ENCODE peak calls at places on chromosomes 12 and 14, in eight cellular contexts. One of them, this sample, is unnamed.

GRCh38 chr12:38152816-38153736 is 163.5 kb upstream of the ALG10B start:
- DNase-seq in kidney epithelial cell: no peak
- DNase-seq in A673: no peak
- DNase-seq in fibroblast of lung: no peak
- DNase-seq in IMR-90: no peak
- DNase-seq in right lobe of liver: no peak
- DNase-seq in thoracic aorta: no peak
- DNase-seq in GM23338: no peak
- DNase-seq in this sample: no peak

GRCh38 chr12:10861366-10861765 is 12.1 kb upstream of the PRR4 start:
- DNase-seq in kidney epithelial cell: no peak
- DNase-seq in fibroblast of lung: peak
- DNase-seq in A673: no peak
- DNase-seq in GM23338: no peak
- DNase-seq in IMR-90: no peak
- DNase-seq in right lobe of liver: no peak
- DNase-seq in thoracic aorta: no peak
- DNase-seq in this sample: no peak

GRCh38 chr12:16349132-16349463 is 1.7 kb downstream of the MGST1 start:
- DNase-seq in GM23338: peak
- DNase-seq in thoracic aorta: no peak
- DNase-seq in IMR-90: peak
- DNase-seq in right lobe of liver: peak
- DNase-seq in kidney epithelial cell: no peak
- DNase-seq in A673: no peak
- DNase-seq in fibroblast of lung: peak
- DNase-seq in this sample: no peak

GRCh38 chr14:66380143-66380542 is 106.0 kb upstream of the CCDC196 start:
- DNase-seq in IMR-90: no peak
- DNase-seq in GM23338: no peak
- DNase-seq in kidney epithelial cell: no peak
- DNase-seq in right lobe of liver: no peak
- DNase-seq in thoracic aorta: no peak
- DNase-seq in fibroblast of lung: no peak
- DNase-seq in A673: no peak
- DNase-seq in this sample: peak

GRCh38 chr14:79036506-79036905 is 866.3 kb downstream of the NRXN3 start:
- DNase-seq in IMR-90: no peak
- DNase-seq in fibroblast of lung: no peak
- DNase-seq in kidney epithelial cell: no peak
- DNase-seq in thoracic aorta: no peak
- DNase-seq in right lobe of liver: no peak
- DNase-seq in GM23338: no peak
- DNase-seq in A673: no peak
- DNase-seq in this sample: no peak

GRCh38 chr14:100155049-100155621 is 4.3 kb downstream of the DEGS2 start:
- DNase-seq in kidney epithelial cell: no peak
- DNase-seq in A673: peak
- DNase-seq in IMR-90: no peak
- DNase-seq in GM23338: peak
- DNase-seq in fibroblast of lung: no peak
- DNase-seq in right lobe of liver: peak
- DNase-seq in thoracic aorta: no peak
- DNase-seq in this sample: no peak

GRCh38 chr14:22314183-22314820 is 274.7 kb downstream of the DAD1 start:
- DNase-seq in A673: peak
- DNase-seq in right lobe of liver: no peak
- DNase-seq in fibroblast of lung: peak
- DNase-seq in IMR-90: peak
- DNase-seq in GM23338: peak
- DNase-seq in kidney epithelial cell: no peak
- DNase-seq in thoracic aorta: no peak
- DNase-seq in this sample: no peak

GRCh38 chr12:45674583-45674982 is 54.9 kb upstream of the ARID2 start:
- DNase-seq in fibroblast of lung: peak
- DNase-seq in IMR-90: peak
- DNase-seq in thoracic aorta: peak
- DNase-seq in kidney epithelial cell: peak
- DNase-seq in A673: peak
- DNase-seq in right lobe of liver: no peak
- DNase-seq in GM23338: no peak
- DNase-seq in this sample: no peak

GRCh38 chr14:104436047-104436531 is 143.5 kb upstream of the C14orf180 start:
- DNase-seq in IMR-90: no peak
- DNase-seq in A673: no peak
- DNase-seq in kidney epithelial cell: no peak
- DNase-seq in thoracic aorta: no peak
- DNase-seq in GM23338: peak
- DNase-seq in fibroblast of lung: peak
- DNase-seq in right lobe of liver: peak
- DNase-seq in this sample: peak

GRCh38 chr14:59490756-59491155 is 6.4 kb downstream of the JKAMP start:
- DNase-seq in thoracic aorta: no peak
- DNase-seq in fibroblast of lung: peak
- DNase-seq in kidney epithelial cell: no peak
- DNase-seq in GM23338: no peak
- DNase-seq in A673: no peak
- DNase-seq in right lobe of liver: no peak
- DNase-seq in IMR-90: no peak
- DNase-seq in this sample: no peak

GRCh38 chr14:28762290-28762948 is 4.2 kb upstream of the FOXG1 start:
- DNase-seq in fibroblast of lung: no peak
- DNase-seq in A673: no peak
- DNase-seq in right lobe of liver: no peak
- DNase-seq in kidney epithelial cell: no peak
- DNase-seq in thoracic aorta: no peak
- DNase-seq in IMR-90: no peak
- DNase-seq in GM23338: no peak
- DNase-seq in this sample: no peak

GRCh38 chr14:55845963-55846851 is 266.2 kb downstream of the KTN1 start:
- DNase-seq in fibroblast of lung: peak
- DNase-seq in thoracic aorta: no peak
- DNase-seq in GM23338: no peak
- DNase-seq in right lobe of liver: no peak
- DNase-seq in A673: peak
- DNase-seq in IMR-90: no peak
- DNase-seq in kidney epithelial cell: no peak
- DNase-seq in this sample: no peak

GRCh38 chr12:101044512-101045074 is 165.4 kb downstream of the SLC5A8 start:
- DNase-seq in thoracic aorta: no peak
- DNase-seq in kidney epithelial cell: no peak
- DNase-seq in right lobe of liver: no peak
- DNase-seq in fibroblast of lung: peak
- DNase-seq in IMR-90: no peak
- DNase-seq in A673: no peak
- DNase-seq in GM23338: no peak
- DNase-seq in this sample: no peak

GRCh38 chr12:54596526-54596946 is 8.1 kb upstream of the PPP1R1A start:
- DNase-seq in kidney epithelial cell: no peak
- DNase-seq in fibroblast of lung: peak
- DNase-seq in A673: peak
- DNase-seq in GM23338: peak
- DNase-seq in right lobe of liver: no peak
- DNase-seq in IMR-90: peak
- DNase-seq in thoracic aorta: peak
- DNase-seq in this sample: no peak

GRCh38 chr12:72610854-72611358 is 338.7 kb downstream of the TRHDE start:
- DNase-seq in fibroblast of lung: no peak
- DNase-seq in thoracic aorta: no peak
- DNase-seq in kidney epithelial cell: no peak
- DNase-seq in GM23338: peak
- DNase-seq in IMR-90: no peak
- DNase-seq in A673: no peak
- DNase-seq in right lobe of liver: no peak
- DNase-seq in this sample: no peak

DNA sequence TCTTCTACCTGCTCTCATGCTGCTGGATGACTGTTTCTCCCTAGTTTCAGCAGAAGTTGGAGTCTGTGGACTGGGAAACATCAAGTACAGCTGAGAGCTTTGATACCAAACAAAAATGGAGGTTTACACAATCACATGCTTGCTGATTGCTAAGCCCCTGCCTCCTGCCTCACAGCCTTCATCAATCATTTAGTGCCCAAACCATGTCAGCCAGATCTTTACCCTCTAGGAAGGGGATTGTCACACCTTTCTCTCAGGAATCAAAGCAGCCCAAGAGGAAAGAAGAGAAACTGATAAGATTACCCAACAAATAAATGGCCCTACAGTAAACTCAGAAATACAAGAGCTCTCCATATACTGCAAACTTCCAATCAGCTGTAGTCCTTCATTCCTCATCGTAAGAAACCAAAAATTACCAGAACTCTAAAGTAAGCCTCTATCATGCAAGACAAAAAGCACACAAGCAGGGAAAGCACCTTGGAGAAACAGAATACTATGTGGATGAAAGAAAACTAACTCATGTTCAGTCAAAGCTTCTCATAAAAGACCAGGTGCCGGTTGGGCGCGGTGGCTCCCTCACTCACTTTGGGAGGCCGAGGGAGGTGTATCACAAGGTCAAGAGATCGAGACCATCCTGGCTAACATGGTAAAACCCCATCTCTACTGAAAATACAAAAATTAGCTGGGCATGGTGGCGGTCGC is 63.6 kb upstream of the RESF1 start:
- DNase-seq in right lobe of liver: no peak
- DNase-seq in thoracic aorta: no peak
- DNase-seq in A673: no peak
- DNase-seq in IMR-90: no peak
- DNase-seq in fibroblast of lung: no peak
- DNase-seq in kidney epithelial cell: no peak
- DNase-seq in GM23338: no peak
- DNase-seq in this sample: no peak
- H3K4me3 ChIP-seq in right lobe of liver: no peak
- H3K4me3 ChIP-seq in thoracic aorta: no peak
- H3K4me3 ChIP-seq in A673: no peak
- H3K4me3 ChIP-seq in IMR-90: no peak
- H3K4me3 ChIP-seq in fibroblast of lung: no peak
- H3K4me3 ChIP-seq in kidney epithelial cell: no peak
- H3K4me3 ChIP-seq in GM23338: no peak
- H3K4me3 ChIP-seq in this sample: no peak

GRCh38 chr12:9319044-9319841 is 111.0 kb upstream of the PZP start:
- DNase-seq in fibroblast of lung: no peak
- DNase-seq in kidney epithelial cell: no peak
- DNase-seq in thoracic aorta: no peak
- DNase-seq in IMR-90: no peak
- DNase-seq in right lobe of liver: no peak
- DNase-seq in GM23338: no peak
- DNase-seq in A673: no peak
- DNase-seq in this sample: no peak
- TF ChIP-seq CTCF in fibroblast of lung: peak
- TF ChIP-seq CTCF in kidney epithelial cell: no peak
- TF ChIP-seq CTCF in thoracic aorta: no peak
- TF ChIP-seq CTCF in IMR-90: no peak
- TF ChIP-seq CTCF in right lobe of liver: peak
- TF ChIP-seq CTCF in GM23338: peak
- TF ChIP-seq CTCF in A673: peak
- TF ChIP-seq CTCF in this sample: no peak

DNA sequence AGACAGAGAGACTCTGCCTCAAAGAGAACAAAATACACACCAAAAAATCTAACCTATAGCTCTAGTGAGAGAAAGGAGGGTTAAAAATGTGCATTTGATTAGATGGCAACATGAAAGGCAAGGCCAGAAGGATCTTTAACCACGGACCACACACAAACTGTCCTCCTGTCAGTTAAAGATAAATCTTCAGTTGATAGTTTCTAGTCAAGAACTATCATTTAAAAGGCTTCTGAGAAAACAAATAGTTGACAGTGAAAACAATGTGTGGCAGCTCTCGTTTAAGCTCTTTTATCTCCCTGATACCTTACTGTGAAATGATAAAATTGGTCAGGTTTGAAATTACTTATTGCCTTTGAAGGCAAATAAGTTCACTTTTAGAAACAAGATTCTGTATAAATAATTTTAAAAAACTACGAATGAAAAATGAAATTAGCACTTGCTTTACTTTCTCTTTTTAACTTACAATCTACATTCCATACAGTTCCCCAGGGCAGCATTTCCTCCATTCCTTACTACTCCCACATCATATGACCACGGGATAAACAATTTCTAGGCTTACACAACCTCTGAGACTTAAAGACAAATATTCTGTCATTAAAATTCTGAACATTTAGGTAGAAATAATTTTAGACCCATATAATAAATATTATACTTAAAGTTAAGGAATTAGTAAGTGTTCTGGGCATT is 71.4 kb upstream of the GNPNAT1 start:
- DNase-seq in A673: peak
- DNase-seq in IMR-90: peak
- DNase-seq in right lobe of liver: no peak
- DNase-seq in fibroblast of lung: peak
- DNase-seq in kidney epithelial cell: no peak
- DNase-seq in GM23338: no peak
- DNase-seq in thoracic aorta: no peak
- DNase-seq in this sample: no peak
- H3K4me3 ChIP-seq in A673: no peak
- H3K4me3 ChIP-seq in IMR-90: no peak
- H3K4me3 ChIP-seq in right lobe of liver: no peak
- H3K4me3 ChIP-seq in fibroblast of lung: no peak
- H3K4me3 ChIP-seq in kidney epithelial cell: no peak
- H3K4me3 ChIP-seq in GM23338: no peak
- H3K4me3 ChIP-seq in thoracic aorta: no peak
- H3K4me3 ChIP-seq in this sample: no peak

GRCh38 chr12:90958995-90959394 is 4.0 kb upstream of the CCER1 start:
- DNase-seq in right lobe of liver: no peak
- DNase-seq in GM23338: no peak
- DNase-seq in fibroblast of lung: no peak
- DNase-seq in thoracic aorta: no peak
- DNase-seq in IMR-90: peak
- DNase-seq in A673: no peak
- DNase-seq in kidney epithelial cell: no peak
- DNase-seq in this sample: no peak
- TF ChIP-seq CTCF in right lobe of liver: no peak
- TF ChIP-seq CTCF in GM23338: no peak
- TF ChIP-seq CTCF in fibroblast of lung: peak
- TF ChIP-seq CTCF in thoracic aorta: no peak
- TF ChIP-seq CTCF in IMR-90: peak
- TF ChIP-seq CTCF in A673: peak
- TF ChIP-seq CTCF in kidney epithelial cell: peak
- TF ChIP-seq CTCF in this sample: no peak

GRCh38 chr14:76828339-76829015 is 2.3 kb downstream of the LRRC74A start:
- DNase-seq in fibroblast of lung: no peak
- DNase-seq in IMR-90: no peak
- DNase-seq in kidney epithelial cell: no peak
- DNase-seq in right lobe of liver: no peak
- DNase-seq in GM23338: no peak
- DNase-seq in A673: no peak
- DNase-seq in thoracic aorta: no peak
- DNase-seq in this sample: peak
- H3K4me3 ChIP-seq in fibroblast of lung: peak
- H3K4me3 ChIP-seq in IMR-90: no peak
- H3K4me3 ChIP-seq in kidney epithelial cell: no peak
- H3K4me3 ChIP-seq in right lobe of liver: no peak
- H3K4me3 ChIP-seq in GM23338: no peak
- H3K4me3 ChIP-seq in A673: no peak
- H3K4me3 ChIP-seq in thoracic aorta: peak
- H3K4me3 ChIP-seq in this sample: peak

DNA sequence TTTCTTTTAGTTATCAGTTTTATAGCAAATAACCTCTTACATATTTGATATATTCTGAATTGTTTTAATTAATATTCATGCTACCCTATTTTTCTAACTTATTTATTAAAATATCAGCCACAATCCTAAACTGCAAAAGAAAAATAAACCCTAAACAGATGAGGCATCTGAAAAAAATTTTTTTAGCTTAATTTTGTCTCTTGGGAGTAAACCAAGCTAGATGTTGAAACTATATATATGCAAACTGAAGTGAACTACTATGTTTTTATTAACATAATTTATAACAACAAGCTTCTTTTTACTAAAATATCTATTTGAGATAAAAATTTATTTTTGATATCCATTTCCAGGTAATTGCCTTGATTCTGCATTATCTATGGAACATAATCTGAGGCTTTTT is 87.6 kb downstream of the PTPRQ start:
- DNase-seq in thoracic aorta: no peak
- DNase-seq in GM23338: no peak
- DNase-seq in fibroblast of lung: no peak
- DNase-seq in kidney epithelial cell: no peak
- DNase-seq in A673: no peak
- DNase-seq in right lobe of liver: no peak
- DNase-seq in IMR-90: no peak
- DNase-seq in this sample: no peak
- TF ChIP-seq CTCF in thoracic aorta: no peak
- TF ChIP-seq CTCF in GM23338: no peak
- TF ChIP-seq CTCF in fibroblast of lung: no peak
- TF ChIP-seq CTCF in kidney epithelial cell: no peak
- TF ChIP-seq CTCF in A673: no peak
- TF ChIP-seq CTCF in right lobe of liver: no peak
- TF ChIP-seq CTCF in IMR-90: no peak
- TF ChIP-seq CTCF in this sample: no peak

This sample was measured in pancreas.